ENCODE peak calls at places on chromosome 5, in four cellular contexts. One of them, this sample, is unnamed.

GRCh38 chr5:138303365-138303764 is 28.2 kb downstream of the CDC25C start:
- DNase-seq in progenitor cell of endocrine pancreas: no peak
- DNase-seq in CD8-positive, alpha-beta memory T cell: no peak
- DNase-seq in nephron progenitor cell: no peak
- DNase-seq in this sample: no peak

GRCh38 chr5:74631088-74631960 is 9.2 kb downstream of the ENC1 start:
- DNase-seq in progenitor cell of endocrine pancreas: no peak
- DNase-seq in CD8-positive, alpha-beta memory T cell: peak; percentile 53
- DNase-seq in nephron progenitor cell: no peak
- DNase-seq in this sample: peak; percentile 82

GRCh38 chr5:124841829-124842712 is 95.6 kb upstream of the ZNF608 start:
- DNase-seq in progenitor cell of endocrine pancreas: no peak
- DNase-seq in CD8-positive, alpha-beta memory T cell: no peak
- DNase-seq in nephron progenitor cell: no peak
- DNase-seq in this sample: no peak

GRCh38 chr5:60226128-60226527 is 332.6 kb upstream of the PDE4D start:
- DNase-seq in progenitor cell of endocrine pancreas: no peak
- DNase-seq in CD8-positive, alpha-beta memory T cell: no peak
- DNase-seq in nephron progenitor cell: no peak
- DNase-seq in this sample: no peak

GRCh38 chr5:176608937-176609723 is 826 bp downstream of the GPRIN1 start:
- DNase-seq in progenitor cell of endocrine pancreas: no peak
- DNase-seq in CD8-positive, alpha-beta memory T cell: no peak
- DNase-seq in nephron progenitor cell: no peak
- DNase-seq in this sample: peak; percentile 58

GRCh38 chr5:171537923-171538537 is 118.6 kb downstream of the FGF18 start:
- DNase-seq in progenitor cell of endocrine pancreas: no peak
- DNase-seq in CD8-positive, alpha-beta memory T cell: no peak
- DNase-seq in nephron progenitor cell: no peak
- DNase-seq in this sample: no peak

GRCh38 chr5:76874088-76874581 is 24.3 kb downstream of the S100Z start:
- DNase-seq in progenitor cell of endocrine pancreas: no peak
- DNase-seq in CD8-positive, alpha-beta memory T cell: no peak
- DNase-seq in nephron progenitor cell: no peak
- DNase-seq in this sample: peak; percentile 39

GRCh38 chr5:14011089-14012004 is 66.9 kb upstream of the DNAH5 start:
- DNase-seq in progenitor cell of endocrine pancreas: peak; percentile 87
- DNase-seq in CD8-positive, alpha-beta memory T cell: no peak
- DNase-seq in nephron progenitor cell: peak; percentile 96
- DNase-seq in this sample: peak; percentile 83

GRCh38 chr5:121525731-121526130 is 326.0 kb upstream of the FTMT start:
- DNase-seq in progenitor cell of endocrine pancreas: no peak
- DNase-seq in CD8-positive, alpha-beta memory T cell: no peak
- DNase-seq in nephron progenitor cell: no peak
- DNase-seq in this sample: no peak

GRCh38 chr5:35853652-35854051 is 3.0 kb upstream of the IL7R start:
- DNase-seq in progenitor cell of endocrine pancreas: no peak
- DNase-seq in CD8-positive, alpha-beta memory T cell: peak; percentile 91
- DNase-seq in nephron progenitor cell: no peak
- DNase-seq in this sample: peak; percentile 59

GRCh38 chr5:159002201-159002600 is 97.5 kb downstream of the EBF1 start:
- DNase-seq in progenitor cell of endocrine pancreas: no peak
- DNase-seq in CD8-positive, alpha-beta memory T cell: no peak
- DNase-seq in nephron progenitor cell: no peak
- DNase-seq in this sample: no peak

This sample was measured in GM06990.